ENCODE peak calls at places on chromosomes 6 and 20, in six cellular contexts. D is left ventricle myocardium inferior, I is prostate gland, F is right lobe of liver, T is A673, V is upper lobe of right lung. Q is an unnamed sample.

GRCh38 chr20:60253471-60253870 is 295.2 kb downstream of the CDH26 start:
- DNase-seq in D (no peak), I (no peak), F (no peak), T (no peak), V (no peak), Q (no peak)

GRCh38 chr6:165205632-165206031 is 103.8 kb downstream of the C6orf118 start:
- DNase-seq in D (no peak), I (no peak), F (no peak), T (no peak), V (no peak), Q (no peak)

GRCh38 chr6:41561931-41562632 is 15.9 kb downstream of the FOXP4 start:
- DNase-seq in D (no peak), I (no peak), F (no peak), T (peak; percentile 80), V (no peak), Q (no peak)

GRCh38 chr6:168367285-168367720 is 47.7 kb upstream of the DACT2 start:
- DNase-seq in D (no peak), I (no peak), F (no peak), T (no peak), V (peak; percentile 58), Q (no peak)

GRCh38 chr20:41618807-41619294 is 674 bp upstream of the CHD6 start:
- DNase-seq in D (no peak), I (peak; percentile 18), F (no peak), T (peak; percentile 30), V (no peak), Q (no peak)

GRCh38 chr6:40393641-40394040 is 193.5 kb downstream of the LRFN2 start:
- DNase-seq in D (no peak), I (no peak), F (no peak), T (no peak), V (no peak), Q (peak; percentile 64)

GRCh38 chr6:33441457-33441856 is 12.9 kb upstream of the ZBTB9 start:
- DNase-seq in D (no peak), I (no peak), F (no peak), T (no peak), V (no peak), Q (no peak)

GRCh38 chr20:38961530-38962043 is 557 bp upstream of the DHX35 start:
- DNase-seq in D (no peak), I (no peak), F (no peak), T (no peak), V (no peak), Q (no peak)

GRCh38 chr6:159753081-159753872 is 8.6 kb upstream of the ACAT2 start:
- DNase-seq in D (no peak), I (no peak), F (no peak), T (no peak), V (no peak), Q (no peak)

GRCh38 chr6:138377844-138378243 is at the start of gene SMIM28:
- DNase-seq in D (no peak), I (no peak), F (peak; percentile 74), T (no peak), V (no peak), Q (no peak)

GRCh38 chr6:13511913-13512717 is 24.7 kb upstream of the GFOD1 start:
- DNase-seq in D (peak; percentile 28), I (no peak), F (peak; percentile 66), T (no peak), V (no peak), Q (no peak)

GRCh38 chr6:157558487-157559200 is 177.7 kb downstream of the ZDHHC14 start:
- DNase-seq in D (no peak), I (no peak), F (no peak), T (no peak), V (no peak), Q (no peak)

GRCh38 chr6:157558049-157558448 is 177.1 kb downstream of the ZDHHC14 start:
- DNase-seq in D (no peak), I (no peak), F (no peak), T (no peak), V (no peak), Q (no peak)

GRCh38 chr6:157557541-157557940 is 176.6 kb downstream of the ZDHHC14 start:
- DNase-seq in D (no peak), I (no peak), F (no peak), T (no peak), V (no peak), Q (no peak)

GRCh38 chr6:157555795-157556645 is 175.0 kb downstream of the ZDHHC14 start:
- DNase-seq in D (no peak), I (no peak), F (no peak), T (no peak), V (no peak), Q (no peak)

DNA sequence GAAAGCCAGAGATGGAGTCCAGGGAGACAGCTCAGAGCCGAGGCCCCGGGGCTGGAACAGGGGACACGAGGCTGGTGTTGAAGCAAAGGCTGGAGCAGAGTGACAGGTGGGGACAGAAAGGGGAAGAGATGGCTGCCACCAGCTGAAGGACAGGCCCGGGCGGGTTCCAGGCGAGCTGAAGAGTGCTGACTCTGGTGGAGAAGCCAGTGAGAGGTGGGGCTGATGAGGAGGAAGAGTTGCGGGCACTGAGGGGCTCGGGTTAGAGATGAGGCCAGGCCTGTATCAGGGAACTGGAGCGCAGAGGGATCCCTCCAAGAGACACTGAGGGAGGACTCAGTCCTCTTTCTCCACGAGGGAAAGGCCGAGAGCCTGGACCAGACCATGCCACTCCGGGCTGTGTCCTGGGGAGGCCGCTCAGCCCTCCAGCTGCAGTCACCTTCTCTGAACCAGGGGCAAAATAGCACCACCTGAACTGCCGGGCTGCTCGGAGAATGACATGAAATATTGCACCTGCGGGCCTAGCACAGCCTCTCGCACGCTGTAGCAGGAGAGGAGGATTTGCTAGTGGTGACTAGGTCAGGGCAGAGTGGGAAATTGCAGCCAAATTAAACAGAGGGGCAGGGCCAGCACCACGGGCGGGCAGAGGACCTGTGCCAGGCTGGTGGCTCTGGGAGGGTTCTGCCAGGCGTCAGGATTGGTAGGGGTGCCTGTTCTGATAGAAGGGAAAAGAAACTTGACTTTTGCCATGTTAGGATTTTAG is 175.9 kb downstream of the ZDHHC14 start:
- DNase-seq in D (no peak), I (peak; percentile 34), F (peak; percentile 91), T (no peak), V (no peak), Q (no peak)
- H3K4me3 ChIP-seq in D (no peak overlapping the region), I (no peak overlapping the region), F (no peak overlapping the region), T (no peak overlapping the region), V (no peak overlapping the region), Q (no peak overlapping the region)

DNA sequence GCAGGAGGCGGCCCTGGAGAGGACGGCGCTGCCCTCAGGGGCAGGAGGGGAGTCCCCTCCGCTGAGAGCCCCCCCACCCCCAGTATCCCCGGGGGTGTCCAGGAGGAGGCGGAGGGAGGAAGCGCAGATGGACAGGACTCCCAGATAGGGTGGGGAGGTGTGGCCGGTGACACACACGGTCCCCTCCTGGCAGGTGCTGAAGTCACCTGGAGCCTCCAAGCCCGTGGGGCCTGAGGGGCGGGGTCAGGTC is 1.4 kb downstream of the STMN3 start:
- DNase-seq in D (no peak), I (no peak), F (no peak), T (no peak), V (no peak), Q (no peak)
- H3K4me3 ChIP-seq in D (peak overlapping the region; percentile 70), I (peak overlapping the region; percentile 57), F (no peak overlapping the region), T (peak overlapping the region; percentile 95), V (peak overlapping the region; percentile 57), Q (no peak overlapping the region)

GRCh38 chr6:2768125-2768524 is 2.9 kb downstream of the WRNIP1 start:
- DNase-seq in D (no peak), I (no peak), F (no peak), T (no peak), V (no peak), Q (no peak)
- H3K4me3 ChIP-seq in D (peak overlapping the region; percentile 85), I (no peak overlapping the region), F (no peak overlapping the region), T (peak overlapping the region; percentile 89), V (peak overlapping the region; percentile 82), Q (peak overlapping the region; percentile 89)

GRCh38 chr20:29079769-29080690 is 2177.4 kb upstream of the DEFB115 start:
- DNase-seq in D (no peak), I (peak; percentile 66), F (peak; percentile 68), T (no peak), V (no peak), Q (no peak)
- H3K4me3 ChIP-seq in D (peak overlapping the region; percentile 52), I (peak overlapping the region; percentile 40), F (no peak overlapping the region), T (no peak overlapping the region), V (peak overlapping the region; percentile 16), Q (peak overlapping the region; percentile 22)

GRCh38 chr6:7535498-7535897 is 6.0 kb upstream of the DSP start:
- DNase-seq in D (no peak), I (no peak), F (no peak), T (no peak), V (no peak), Q (peak; percentile 78)
- H3K4me3 ChIP-seq in D (no peak overlapping the region), I (no peak overlapping the region), F (no peak overlapping the region), T (no peak overlapping the region), V (no peak overlapping the region), Q (no peak overlapping the region)